ENCODE peak calls at places on chromosomes 3 and 15, in six cellular contexts. One of them, this sample, is unnamed.
A peak's percentile ranks its signal among the peaks of the same experiment; 100 is the strongest.

GRCh38 chr3:22360977-22361376 is 610.0 kb upstream of the ZNF385D start:
- DNase-seq in BE2C: no peak
- DNase-seq in foreskin fibroblast: no peak
- DNase-seq in neural progenitor cell: no peak
- DNase-seq in OCI-LY7: no peak
- DNase-seq in lower lobe of right lung: no peak
- DNase-seq in this sample: peak; percentile 53

GRCh38 chr15:82132742-82133141 is 86.9 kb upstream of the MEX3B start:
- DNase-seq in foreskin fibroblast: peak; percentile 90
- DNase-seq in OCI-LY7: no peak
- DNase-seq in neural progenitor cell: no peak
- DNase-seq in lower lobe of right lung: no peak
- DNase-seq in BE2C: no peak
- DNase-seq in this sample: peak; percentile 91

GRCh38 chr3:156906275-156906674 is 80.1 kb downstream of the LEKR1 start:
- DNase-seq in lower lobe of right lung: no peak
- DNase-seq in neural progenitor cell: no peak
- DNase-seq in OCI-LY7: no peak
- DNase-seq in BE2C: no peak
- DNase-seq in foreskin fibroblast: no peak
- DNase-seq in this sample: no peak

GRCh38 chr15:90456236-90456635 is 68.2 kb downstream of the IQGAP1 start:
- DNase-seq in BE2C: no peak
- DNase-seq in lower lobe of right lung: no peak
- DNase-seq in OCI-LY7: no peak
- DNase-seq in foreskin fibroblast: no peak
- DNase-seq in neural progenitor cell: peak; percentile 38
- DNase-seq in this sample: no peak

GRCh38 chr3:132660745-132661067 is 577 bp downstream of the UBA5 start:
- DNase-seq in neural progenitor cell: no peak
- DNase-seq in OCI-LY7: no peak
- DNase-seq in foreskin fibroblast: peak; percentile 17
- DNase-seq in BE2C: no peak
- DNase-seq in lower lobe of right lung: no peak
- DNase-seq in this sample: peak; percentile 15

GRCh38 chr15:32828507-32829186 is 110.8 kb downstream of the GREM1 start:
- DNase-seq in BE2C: no peak
- DNase-seq in OCI-LY7: no peak
- DNase-seq in lower lobe of right lung: no peak
- DNase-seq in foreskin fibroblast: peak; percentile 85
- DNase-seq in neural progenitor cell: no peak
- DNase-seq in this sample: peak; percentile 92

GRCh38 chr15:63075072-63075995 is 32.8 kb downstream of the TPM1 start:
- DNase-seq in OCI-LY7: no peak
- DNase-seq in lower lobe of right lung: no peak
- DNase-seq in foreskin fibroblast: no peak
- DNase-seq in BE2C: no peak
- DNase-seq in neural progenitor cell: no peak
- DNase-seq in this sample: no peak

GRCh38 chr3:119543147-119543546 is 16.3 kb downstream of the CD80 start:
- DNase-seq in lower lobe of right lung: no peak
- DNase-seq in BE2C: no peak
- DNase-seq in OCI-LY7: no peak
- DNase-seq in neural progenitor cell: no peak
- DNase-seq in foreskin fibroblast: no peak
- DNase-seq in this sample: no peak

GRCh38 chr3:62965311-62965710 is 90.1 kb upstream of the CADPS start:
- DNase-seq in foreskin fibroblast: no peak
- DNase-seq in OCI-LY7: no peak
- DNase-seq in BE2C: peak; percentile 23
- DNase-seq in neural progenitor cell: no peak
- DNase-seq in lower lobe of right lung: no peak
- DNase-seq in this sample: no peak

GRCh38 chr15:52095597-52096262 is 16.8 kb downstream of the BCL2L10 start:
- DNase-seq in neural progenitor cell: no peak
- DNase-seq in lower lobe of right lung: no peak
- DNase-seq in foreskin fibroblast: peak; percentile 92
- DNase-seq in OCI-LY7: no peak
- DNase-seq in BE2C: no peak
- DNase-seq in this sample: peak; percentile 99

GRCh38 chr3:177439729-177440269 is 242.5 kb upstream of the TBL1XR1 start:
- DNase-seq in neural progenitor cell: no peak
- DNase-seq in BE2C: no peak
- DNase-seq in lower lobe of right lung: no peak
- DNase-seq in OCI-LY7: no peak
- DNase-seq in foreskin fibroblast: no peak
- DNase-seq in this sample: peak; percentile 67

GRCh38 chr3:171614318-171614967 is 154.2 kb upstream of the TNIK start:
- DNase-seq in lower lobe of right lung: no peak
- DNase-seq in foreskin fibroblast: no peak
- DNase-seq in neural progenitor cell: peak; percentile 67
- DNase-seq in BE2C: peak; percentile 11
- DNase-seq in OCI-LY7: no peak
- DNase-seq in this sample: no peak

GRCh38 chr3:130658666-130659065 is 88.0 kb downstream of the PIK3R4 start:
- DNase-seq in BE2C: peak; percentile 58
- DNase-seq in foreskin fibroblast: peak; percentile 59
- DNase-seq in neural progenitor cell: no peak
- DNase-seq in OCI-LY7: no peak
- DNase-seq in lower lobe of right lung: no peak
- DNase-seq in this sample: peak; percentile 61

GRCh38 chr3:117962750-117963149 is 1071.9 kb downstream of the IGSF11 start:
- DNase-seq in foreskin fibroblast: no peak
- DNase-seq in OCI-LY7: no peak
- DNase-seq in BE2C: no peak
- DNase-seq in lower lobe of right lung: no peak
- DNase-seq in neural progenitor cell: no peak
- DNase-seq in this sample: peak; percentile 1

GRCh38 chr3:184532940-184533732 is 28.4 kb upstream of the EPHB3 start:
- DNase-seq in lower lobe of right lung: no peak
- DNase-seq in BE2C: no peak
- DNase-seq in OCI-LY7: no peak
- DNase-seq in neural progenitor cell: no peak
- DNase-seq in foreskin fibroblast: no peak
- DNase-seq in this sample: no peak

GRCh38 chr3:188061133-188061532 is 92.8 kb upstream of the LPP start:
- DNase-seq in BE2C: no peak
- DNase-seq in foreskin fibroblast: peak; percentile 26
- DNase-seq in neural progenitor cell: no peak
- DNase-seq in lower lobe of right lung: no peak
- DNase-seq in OCI-LY7: peak; percentile 75
- DNase-seq in this sample: peak; percentile 59

GRCh38 chr15:83200162-83200561 is 7.5 kb downstream of the HDGFL3 start:
- DNase-seq in foreskin fibroblast: no peak
- DNase-seq in neural progenitor cell: no peak
- DNase-seq in lower lobe of right lung: no peak
- DNase-seq in OCI-LY7: no peak
- DNase-seq in BE2C: no peak
- DNase-seq in this sample: peak; percentile 61

GRCh38 chr15:82850242-82850591 is 40.8 kb downstream of the WHAMM start:
- DNase-seq in OCI-LY7: no peak
- DNase-seq in neural progenitor cell: peak; percentile 28
- DNase-seq in lower lobe of right lung: no peak
- DNase-seq in foreskin fibroblast: peak; percentile 43
- DNase-seq in BE2C: peak; percentile 40
- DNase-seq in this sample: peak; percentile 30

GRCh38 chr3:123442125-123442524 is 6.8 kb downstream of the ADCY5 start:
- DNase-seq in BE2C: no peak
- DNase-seq in neural progenitor cell: no peak
- DNase-seq in foreskin fibroblast: no peak
- DNase-seq in lower lobe of right lung: no peak
- DNase-seq in OCI-LY7: no peak
- DNase-seq in this sample: no peak

GRCh38 chr3:123444744-123445143 is 4.1 kb downstream of the ADCY5 start:
- DNase-seq in lower lobe of right lung: no peak
- DNase-seq in BE2C: no peak
- DNase-seq in neural progenitor cell: no peak
- DNase-seq in foreskin fibroblast: no peak
- DNase-seq in OCI-LY7: no peak
- DNase-seq in this sample: no peak

GRCh38 chr3:123442908-123443307 is 6.0 kb downstream of the ADCY5 start:
- DNase-seq in BE2C: no peak
- DNase-seq in foreskin fibroblast: no peak
- DNase-seq in lower lobe of right lung: no peak
- DNase-seq in neural progenitor cell: no peak
- DNase-seq in OCI-LY7: no peak
- DNase-seq in this sample: no peak

GRCh38 chr3:123445702-123446101 is 3.2 kb downstream of the ADCY5 start:
- DNase-seq in lower lobe of right lung: no peak
- DNase-seq in OCI-LY7: no peak
- DNase-seq in BE2C: no peak
- DNase-seq in foreskin fibroblast: no peak
- DNase-seq in neural progenitor cell: no peak
- DNase-seq in this sample: no peak

DNA sequence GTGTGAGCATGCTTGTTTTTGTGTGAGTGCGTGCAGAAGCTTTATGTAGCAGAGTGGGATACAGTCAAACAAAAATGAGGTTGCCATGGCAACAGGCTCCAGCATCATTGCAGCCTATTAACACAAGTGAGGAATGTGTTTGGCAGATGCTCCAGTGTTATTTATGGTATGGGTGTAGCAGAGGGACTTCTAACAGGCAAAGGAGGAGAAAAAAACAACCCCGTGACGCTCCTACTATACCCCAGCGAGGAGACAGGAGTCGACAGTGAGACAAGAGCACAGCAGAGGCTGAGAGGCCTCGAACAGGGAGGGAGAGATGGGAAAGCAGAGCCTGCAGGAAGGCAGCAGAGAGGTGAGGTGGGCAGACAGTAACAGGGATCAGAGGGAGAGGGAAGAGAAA is 4.9 kb downstream of the ADCY5 start:
- DNase-seq in lower lobe of right lung: no peak
- DNase-seq in neural progenitor cell: peak; percentile 53
- DNase-seq in foreskin fibroblast: no peak
- DNase-seq in OCI-LY7: no peak
- DNase-seq in BE2C: no peak
- DNase-seq in this sample: peak; percentile 10
- H3K4me3 ChIP-seq in lower lobe of right lung: no peak overlapping the region
- H3K4me3 ChIP-seq in neural progenitor cell: no peak overlapping the region
- H3K4me3 ChIP-seq in foreskin fibroblast: no peak overlapping the region
- H3K4me3 ChIP-seq in OCI-LY7: no peak overlapping the region
- H3K4me3 ChIP-seq in BE2C: no peak overlapping the region
- H3K4me3 ChIP-seq in this sample: no peak overlapping the region

DNA sequence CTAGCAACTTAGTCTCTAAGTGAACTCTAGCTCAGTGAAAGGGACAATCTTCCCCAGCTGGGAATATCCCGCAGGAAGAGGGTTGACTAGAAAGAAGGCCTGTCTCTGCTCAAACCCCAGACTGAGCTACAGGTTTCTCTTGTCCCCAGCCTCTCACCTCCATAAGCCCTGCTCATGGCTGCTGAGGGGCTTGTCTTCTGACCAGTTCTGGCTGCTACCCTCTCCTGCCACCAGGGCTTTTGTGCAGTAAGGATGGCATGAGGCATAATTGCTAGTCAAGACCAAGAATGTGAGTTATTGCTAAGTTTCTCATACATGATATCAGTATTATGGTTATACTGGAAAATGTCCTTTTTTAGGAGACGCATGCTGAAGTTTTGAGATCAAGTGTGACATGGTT is 21.3 kb downstream of the WDR53 start:
- DNase-seq in OCI-LY7: no peak
- DNase-seq in BE2C: no peak
- DNase-seq in foreskin fibroblast: no peak
- DNase-seq in neural progenitor cell: no peak
- DNase-seq in lower lobe of right lung: no peak
- DNase-seq in this sample: no peak
- TF ChIP-seq CTCF in OCI-LY7: no peak
- TF ChIP-seq CTCF in BE2C: peak; percentile 3
- TF ChIP-seq CTCF in foreskin fibroblast: no peak
- TF ChIP-seq CTCF in neural progenitor cell: no peak
- TF ChIP-seq CTCF in lower lobe of right lung: no peak
- TF ChIP-seq CTCF in this sample: no peak

GRCh38 chr3:112132975-112133448 is at the start of gene GCSAM:
- DNase-seq in OCI-LY7: peak; percentile 90
- DNase-seq in neural progenitor cell: no peak
- DNase-seq in BE2C: no peak
- DNase-seq in lower lobe of right lung: peak; percentile 68
- DNase-seq in foreskin fibroblast: no peak
- DNase-seq in this sample: no peak

GRCh38 chr3:112132088-112132487 is 960 bp downstream of the GCSAM start:
- DNase-seq in BE2C: no peak
- DNase-seq in foreskin fibroblast: no peak
- DNase-seq in neural progenitor cell: no peak
- DNase-seq in OCI-LY7: peak; percentile 60
- DNase-seq in lower lobe of right lung: no peak
- DNase-seq in this sample: no peak

GRCh38 chr3:112133606-112134334 is 722 bp upstream of the GCSAM start:
- DNase-seq in BE2C: no peak
- DNase-seq in foreskin fibroblast: no peak
- DNase-seq in neural progenitor cell: no peak
- DNase-seq in OCI-LY7: peak; percentile 78
- DNase-seq in lower lobe of right lung: no peak
- DNase-seq in this sample: no peak

GRCh38 chr3:112131111-112131510 is 1.9 kb downstream of the GCSAM start:
- DNase-seq in OCI-LY7: peak; percentile 72
- DNase-seq in lower lobe of right lung: no peak
- DNase-seq in BE2C: no peak
- DNase-seq in neural progenitor cell: no peak
- DNase-seq in foreskin fibroblast: no peak
- DNase-seq in this sample: no peak

GRCh38 chr3:112132554-112132953 is 494 bp downstream of the GCSAM start:
- DNase-seq in foreskin fibroblast: no peak
- DNase-seq in OCI-LY7: peak; percentile 64
- DNase-seq in neural progenitor cell: no peak
- DNase-seq in lower lobe of right lung: no peak
- DNase-seq in BE2C: no peak
- DNase-seq in this sample: no peak
- H3K4me3 ChIP-seq in foreskin fibroblast: no peak overlapping the region
- H3K4me3 ChIP-seq in OCI-LY7: peak overlapping the region; percentile 86
- H3K4me3 ChIP-seq in neural progenitor cell: no peak overlapping the region
- H3K4me3 ChIP-seq in lower lobe of right lung: no peak overlapping the region
- H3K4me3 ChIP-seq in BE2C: no peak overlapping the region
- H3K4me3 ChIP-seq in this sample: no peak overlapping the region

DNA sequence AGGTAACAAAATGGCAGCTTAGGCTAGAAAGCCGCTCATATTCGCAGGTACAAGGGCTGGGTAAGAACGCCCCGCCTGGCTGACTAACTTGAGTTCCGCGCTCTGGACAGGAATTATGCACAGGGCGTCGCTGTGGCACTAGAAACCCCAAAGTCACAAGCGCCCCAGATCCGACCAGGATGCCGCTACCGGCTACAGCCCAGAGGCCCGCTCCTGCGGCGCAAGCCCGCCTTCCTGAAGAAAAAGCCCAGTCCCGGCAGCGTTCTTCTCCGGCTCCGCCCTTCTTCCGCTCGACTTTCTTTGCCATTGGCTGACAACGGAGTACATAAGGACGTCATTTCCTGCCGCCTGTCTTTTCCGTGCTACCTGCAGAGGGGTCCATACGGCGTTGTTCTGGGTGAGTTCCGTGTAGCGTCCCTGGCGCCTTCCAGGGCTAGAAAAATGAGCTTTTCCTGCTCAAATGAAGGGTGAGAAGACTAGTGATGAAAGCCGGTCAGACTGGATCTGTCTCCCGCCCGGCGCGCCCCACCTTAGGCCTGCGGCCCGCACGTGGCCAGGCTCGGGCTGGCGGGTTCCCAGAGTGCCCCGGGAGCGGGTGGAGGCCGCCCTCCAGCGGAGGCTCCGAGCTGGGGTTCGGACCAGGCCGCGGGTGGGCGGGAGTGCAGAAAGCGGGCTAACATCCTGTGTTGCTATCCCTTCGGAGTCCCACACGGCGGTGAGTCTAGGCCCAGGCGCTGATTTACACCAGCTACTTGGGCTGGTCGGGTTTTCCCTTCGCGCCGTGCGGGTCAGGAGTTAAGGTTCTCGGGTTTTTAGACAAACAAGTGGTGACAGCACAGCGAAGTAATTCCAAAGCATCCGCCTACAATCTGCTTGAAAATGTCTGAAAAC is at the start of gene RPSA:
- DNase-seq in BE2C: peak; percentile 90
- DNase-seq in neural progenitor cell: peak; percentile 97
- DNase-seq in OCI-LY7: peak; percentile 99
- DNase-seq in lower lobe of right lung: peak; percentile 98
- DNase-seq in foreskin fibroblast: peak; percentile 94
- DNase-seq in this sample: peak; percentile 95
- TF ChIP-seq CTCF in BE2C: peak; percentile 4
- TF ChIP-seq CTCF in neural progenitor cell: peak; percentile 42
- TF ChIP-seq CTCF in OCI-LY7: peak; percentile 65
- TF ChIP-seq CTCF in lower lobe of right lung: peak; percentile 45
- TF ChIP-seq CTCF in foreskin fibroblast: peak; percentile 31
- TF ChIP-seq CTCF in this sample: peak; percentile 17